ENCODE peak calls at places on chromosomes 4 and X, in seven cellular contexts. One of them, this sample, is unnamed.

GRCh38 chr4:1504786-1505500 is 98.7 kb upstream of the NKX1-1 start:
- DNase-seq in H1: no peak
- DNase-seq in body of pancreas: no peak
- DNase-seq in tibial nerve: no peak
- DNase-seq in Peyer's patch: no peak
- DNase-seq in transverse colon: peak
- DNase-seq in lower leg skin: peak
- DNase-seq in this sample: peak

GRCh38 chrX:77742788-77743476 is 43.1 kb downstream of the ATRX start:
- DNase-seq in lower leg skin: no peak
- DNase-seq in H1: no peak
- DNase-seq in body of pancreas: no peak
- DNase-seq in transverse colon: no peak
- DNase-seq in Peyer's patch: no peak
- DNase-seq in tibial nerve: no peak
- DNase-seq in this sample: peak

GRCh38 chr4:13988347-13989265 is 361.1 kb upstream of the BOD1L1 start:
- DNase-seq in H1: no peak
- DNase-seq in body of pancreas: peak
- DNase-seq in Peyer's patch: no peak
- DNase-seq in tibial nerve: peak
- DNase-seq in lower leg skin: peak
- DNase-seq in transverse colon: no peak
- DNase-seq in this sample: no peak

GRCh38 chr4:54062392-54062791 is 2.0 kb downstream of the CHIC2 start:
- DNase-seq in tibial nerve: no peak
- DNase-seq in body of pancreas: no peak
- DNase-seq in lower leg skin: no peak
- DNase-seq in H1: no peak
- DNase-seq in Peyer's patch: no peak
- DNase-seq in transverse colon: no peak
- DNase-seq in this sample: no peak

GRCh38 chrX:153519569-153520285 is 2.3 kb downstream of the ATP2B3 start:
- DNase-seq in body of pancreas: no peak
- DNase-seq in tibial nerve: no peak
- DNase-seq in lower leg skin: no peak
- DNase-seq in Peyer's patch: no peak
- DNase-seq in H1: no peak
- DNase-seq in transverse colon: no peak
- DNase-seq in this sample: no peak

GRCh38 chrX:118350221-118350620 is 4.3 kb downstream of the WDR44 start:
- DNase-seq in Peyer's patch: no peak
- DNase-seq in tibial nerve: no peak
- DNase-seq in transverse colon: no peak
- DNase-seq in body of pancreas: no peak
- DNase-seq in lower leg skin: no peak
- DNase-seq in H1: no peak
- DNase-seq in this sample: no peak

GRCh38 chr4:2280531-2281300 is 18.8 kb upstream of the MXD4 start:
- DNase-seq in transverse colon: no peak
- DNase-seq in Peyer's patch: no peak
- DNase-seq in tibial nerve: no peak
- DNase-seq in body of pancreas: no peak
- DNase-seq in H1: no peak
- DNase-seq in lower leg skin: no peak
- DNase-seq in this sample: no peak

GRCh38 chrX:48468247-48468671 is 1.8 kb downstream of the SLC38A5 start:
- DNase-seq in lower leg skin: no peak
- DNase-seq in H1: no peak
- DNase-seq in Peyer's patch: peak
- DNase-seq in tibial nerve: no peak
- DNase-seq in body of pancreas: peak
- DNase-seq in transverse colon: peak
- DNase-seq in this sample: no peak

GRCh38 chrX:23804578-23804977 is 21.6 kb downstream of the SAT1 start:
- DNase-seq in H1: no peak
- DNase-seq in transverse colon: no peak
- DNase-seq in tibial nerve: no peak
- DNase-seq in body of pancreas: no peak
- DNase-seq in lower leg skin: no peak
- DNase-seq in Peyer's patch: no peak
- DNase-seq in this sample: no peak

GRCh38 chrX:23799469-23800065 is 16.6 kb downstream of the SAT1 start:
- DNase-seq in body of pancreas: no peak
- DNase-seq in transverse colon: no peak
- DNase-seq in H1: no peak
- DNase-seq in lower leg skin: no peak
- DNase-seq in tibial nerve: no peak
- DNase-seq in Peyer's patch: no peak
- DNase-seq in this sample: no peak

GRCh38 chrX:23802431-23802830 is 19.5 kb downstream of the SAT1 start:
- DNase-seq in lower leg skin: no peak
- DNase-seq in transverse colon: peak
- DNase-seq in H1: no peak
- DNase-seq in tibial nerve: no peak
- DNase-seq in body of pancreas: no peak
- DNase-seq in Peyer's patch: no peak
- DNase-seq in this sample: no peak

GRCh38 chrX:23805379-23805778 is 22.4 kb downstream of the SAT1 start:
- DNase-seq in transverse colon: no peak
- DNase-seq in lower leg skin: no peak
- DNase-seq in H1: no peak
- DNase-seq in body of pancreas: no peak
- DNase-seq in Peyer's patch: no peak
- DNase-seq in tibial nerve: no peak
- DNase-seq in this sample: no peak

DNA sequence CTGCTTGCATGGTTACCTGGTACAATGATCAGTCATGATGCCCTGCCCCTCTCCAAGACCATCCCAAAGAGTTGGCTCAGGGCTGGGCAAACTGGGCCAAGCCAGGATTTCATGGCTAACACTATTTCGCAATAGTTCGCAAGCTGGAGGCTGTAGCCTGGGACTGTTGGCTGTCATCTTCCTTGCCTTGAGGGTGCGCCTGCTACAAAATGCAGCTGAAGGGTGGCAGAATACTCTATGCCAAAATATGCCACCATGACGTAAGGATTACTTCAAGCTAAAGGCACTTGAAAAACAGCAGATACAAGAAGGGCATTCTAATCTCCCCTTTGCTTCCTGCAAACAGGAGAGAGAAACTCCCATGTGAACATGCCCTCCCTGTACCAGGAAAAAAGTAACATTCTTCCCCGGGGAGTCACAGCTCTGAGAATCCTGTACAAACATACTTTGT is 21.0 kb downstream of the SAT1 start:
- DNase-seq in Peyer's patch: no peak
- DNase-seq in tibial nerve: no peak
- DNase-seq in H1: no peak
- DNase-seq in body of pancreas: no peak
- DNase-seq in transverse colon: peak
- DNase-seq in lower leg skin: no peak
- DNase-seq in this sample: peak
- H3K4me3 ChIP-seq in Peyer's patch: no peak
- H3K4me3 ChIP-seq in tibial nerve: no peak
- H3K4me3 ChIP-seq in H1: no peak
- H3K4me3 ChIP-seq in body of pancreas: no peak
- H3K4me3 ChIP-seq in transverse colon: no peak
- H3K4me3 ChIP-seq in lower leg skin: no peak
- H3K4me3 ChIP-seq in this sample: no peak

GRCh38 chr4:98994474-98995182 is 893 bp upstream of the METAP1 start:
- DNase-seq in body of pancreas: no peak
- DNase-seq in Peyer's patch: no peak
- DNase-seq in tibial nerve: no peak
- DNase-seq in lower leg skin: no peak
- DNase-seq in H1: no peak
- DNase-seq in transverse colon: no peak
- DNase-seq in this sample: no peak

GRCh38 chr4:98996056-98996941 is 778 bp downstream of the METAP1 start:
- DNase-seq in Peyer's patch: no peak
- DNase-seq in lower leg skin: no peak
- DNase-seq in tibial nerve: no peak
- DNase-seq in transverse colon: peak
- DNase-seq in H1: no peak
- DNase-seq in body of pancreas: peak
- DNase-seq in this sample: peak

GRCh38 chr4:98993419-98994071 is 2.0 kb upstream of the METAP1 start:
- DNase-seq in Peyer's patch: no peak
- DNase-seq in body of pancreas: no peak
- DNase-seq in lower leg skin: no peak
- DNase-seq in transverse colon: no peak
- DNase-seq in H1: no peak
- DNase-seq in tibial nerve: no peak
- DNase-seq in this sample: peak

GRCh38 chr4:98997176-98997575 is 1.7 kb downstream of the METAP1 start:
- DNase-seq in body of pancreas: no peak
- DNase-seq in tibial nerve: no peak
- DNase-seq in Peyer's patch: no peak
- DNase-seq in lower leg skin: no peak
- DNase-seq in transverse colon: no peak
- DNase-seq in H1: no peak
- DNase-seq in this sample: no peak

DNA sequence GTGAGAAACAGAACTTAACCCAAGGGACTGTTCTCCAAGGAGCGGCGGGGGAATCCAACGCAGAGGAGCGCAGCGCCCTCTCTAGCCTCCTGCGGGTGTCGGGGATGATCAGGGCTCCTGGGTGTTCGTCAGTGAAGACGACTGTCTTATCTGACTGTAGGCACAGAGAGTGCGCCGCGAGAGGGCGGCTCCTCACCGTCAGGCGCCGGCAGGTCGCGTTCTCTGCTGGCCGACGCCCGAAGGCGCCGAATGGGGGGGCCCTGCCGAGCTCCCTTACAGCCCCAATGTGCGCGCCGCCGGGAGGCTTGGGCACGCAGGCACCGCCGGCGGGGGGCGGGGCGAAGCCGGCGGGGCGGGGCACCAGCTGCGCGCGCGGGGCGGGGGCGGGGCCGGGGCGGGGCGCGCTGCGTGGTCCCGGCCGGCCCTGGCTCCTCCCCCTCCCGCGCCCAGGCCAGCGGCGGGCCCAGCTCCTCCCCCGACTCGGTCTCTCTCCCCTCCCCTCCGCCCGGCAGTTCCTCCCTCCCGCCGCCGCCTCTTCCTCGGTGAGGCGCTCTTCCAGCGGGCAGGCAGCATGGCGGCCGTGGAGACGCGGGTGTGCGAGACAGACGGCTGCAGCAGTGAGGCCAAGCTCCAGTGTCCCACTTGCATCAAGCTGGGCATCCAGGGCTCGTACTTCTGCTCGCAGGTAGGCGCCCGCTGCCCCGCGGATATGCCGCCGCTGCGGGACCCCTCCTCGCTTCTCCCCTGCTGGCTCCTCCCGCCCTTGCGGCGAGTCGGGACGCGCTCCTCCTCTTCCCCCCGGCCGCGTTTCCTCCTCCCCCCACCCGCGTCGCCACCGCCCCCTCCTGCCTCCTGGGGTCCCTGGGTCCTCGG is at the start of gene METAP1:
- DNase-seq in Peyer's patch: peak
- DNase-seq in H1: peak
- DNase-seq in transverse colon: peak
- DNase-seq in body of pancreas: peak
- DNase-seq in lower leg skin: peak
- DNase-seq in tibial nerve: peak
- DNase-seq in this sample: peak
- TF ChIP-seq POLR2A in Peyer's patch: peak
- TF ChIP-seq POLR2A in H1: peak
- TF ChIP-seq POLR2A in transverse colon: peak
- TF ChIP-seq POLR2A in body of pancreas: peak
- TF ChIP-seq POLR2A in lower leg skin: no peak
- TF ChIP-seq POLR2A in tibial nerve: peak
- TF ChIP-seq POLR2A in this sample: peak

GRCh38 chrX:3360881-3361280 is 14.4 kb upstream of the MXRA5 start:
- DNase-seq in H1: no peak
- DNase-seq in transverse colon: no peak
- DNase-seq in Peyer's patch: no peak
- DNase-seq in lower leg skin: no peak
- DNase-seq in body of pancreas: no peak
- DNase-seq in tibial nerve: no peak
- DNase-seq in this sample: no peak
- H3K4me3 ChIP-seq in H1: no peak
- H3K4me3 ChIP-seq in transverse colon: no peak
- H3K4me3 ChIP-seq in Peyer's patch: no peak
- H3K4me3 ChIP-seq in lower leg skin: no peak
- H3K4me3 ChIP-seq in body of pancreas: no peak
- H3K4me3 ChIP-seq in tibial nerve: no peak
- H3K4me3 ChIP-seq in this sample: no peak

GRCh38 chrX:69136546-69137331 is 28.5 kb downstream of the PJA1 start:
- DNase-seq in H1: peak
- DNase-seq in lower leg skin: no peak
- DNase-seq in Peyer's patch: no peak
- DNase-seq in body of pancreas: no peak
- DNase-seq in transverse colon: no peak
- DNase-seq in tibial nerve: peak
- DNase-seq in this sample: no peak
- TF ChIP-seq POLR2A in H1: no peak
- TF ChIP-seq POLR2A in lower leg skin: no peak
- TF ChIP-seq POLR2A in Peyer's patch: no peak
- TF ChIP-seq POLR2A in body of pancreas: no peak
- TF ChIP-seq POLR2A in transverse colon: no peak
- TF ChIP-seq POLR2A in tibial nerve: no peak
- TF ChIP-seq POLR2A in this sample: no peak

GRCh38 chrX:2707334-2707760 is 16.3 kb downstream of the CD99 start:
- DNase-seq in body of pancreas: peak
- DNase-seq in tibial nerve: peak
- DNase-seq in Peyer's patch: peak
- DNase-seq in lower leg skin: peak
- DNase-seq in H1: no peak
- DNase-seq in transverse colon: peak
- DNase-seq in this sample: peak
- H3K4me3 ChIP-seq in body of pancreas: no peak
- H3K4me3 ChIP-seq in tibial nerve: no peak
- H3K4me3 ChIP-seq in Peyer's patch: no peak
- H3K4me3 ChIP-seq in lower leg skin: no peak
- H3K4me3 ChIP-seq in H1: no peak
- H3K4me3 ChIP-seq in transverse colon: no peak
- H3K4me3 ChIP-seq in this sample: no peak

GRCh38 chrX:112840382-112841113 is at the start of gene AMOT:
- DNase-seq in H1: peak
- DNase-seq in body of pancreas: peak
- DNase-seq in lower leg skin: peak
- DNase-seq in transverse colon: peak
- DNase-seq in tibial nerve: peak
- DNase-seq in Peyer's patch: peak
- DNase-seq in this sample: peak
- TF ChIP-seq POLR2A in H1: no peak
- TF ChIP-seq POLR2A in body of pancreas: peak
- TF ChIP-seq POLR2A in lower leg skin: no peak
- TF ChIP-seq POLR2A in transverse colon: no peak
- TF ChIP-seq POLR2A in tibial nerve: peak
- TF ChIP-seq POLR2A in Peyer's patch: no peak
- TF ChIP-seq POLR2A in this sample: no peak

DNA sequence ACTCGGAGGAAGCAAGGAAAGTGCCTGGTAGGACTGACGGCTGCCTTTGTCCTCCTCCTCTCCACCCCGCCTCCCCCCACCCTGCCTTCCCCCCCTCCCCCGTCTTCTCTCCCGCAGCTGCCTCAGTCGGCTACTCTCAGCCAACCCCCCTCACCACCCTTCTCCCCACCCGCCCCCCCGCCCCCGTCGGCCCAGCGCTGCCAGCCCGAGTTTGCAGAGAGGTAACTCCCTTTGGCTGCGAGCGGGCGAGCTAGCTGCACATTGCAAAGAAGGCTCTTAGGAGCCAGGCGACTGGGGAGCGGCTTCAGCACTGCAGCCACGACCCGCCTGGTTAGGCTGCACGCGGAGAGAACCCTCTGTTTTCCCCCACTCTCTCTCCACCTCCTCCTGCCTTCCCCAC is 460 bp downstream of the AR start:
- DNase-seq in transverse colon: no peak
- DNase-seq in body of pancreas: peak
- DNase-seq in lower leg skin: no peak
- DNase-seq in Peyer's patch: no peak
- DNase-seq in tibial nerve: no peak
- DNase-seq in H1: no peak
- DNase-seq in this sample: peak
- H3K4me3 ChIP-seq in transverse colon: peak
- H3K4me3 ChIP-seq in body of pancreas: no peak
- H3K4me3 ChIP-seq in lower leg skin: peak
- H3K4me3 ChIP-seq in Peyer's patch: no peak
- H3K4me3 ChIP-seq in tibial nerve: peak
- H3K4me3 ChIP-seq in H1: peak
- H3K4me3 ChIP-seq in this sample: peak